ENCODE peak calls at places on chromosomes 12 and 14, in nine cellular contexts. G, L, Q, E, R, V, H, J and B are unnamed samples.

GRCh38 chr12:80422549-80422948 is 21.5 kb upstream of the PTPRQ start:
- DNase-seq in G (no peak), L (no peak), Q (no peak), E (no peak), R (peak), V (no peak), H (no peak), J (no peak), B (no peak)

GRCh38 chr14:26008290-26008689 is 589.5 kb downstream of the NOVA1 start:
- DNase-seq in G (no peak), L (no peak), Q (no peak), E (no peak), R (no peak), V (no peak), H (no peak), J (no peak), B (no peak)

GRCh38 chr12:14982986-14983385 is 10.1 kb downstream of the PDE6H start:
- DNase-seq in G (no peak), L (no peak), Q (no peak), E (no peak), R (no peak), V (no peak), H (no peak), J (no peak), B (no peak)

GRCh38 chr12:84128117-84128991 is 784.2 kb downstream of the SLC6A15 start:
- DNase-seq in G (no peak), L (no peak), Q (no peak), E (no peak), R (no peak), V (no peak), H (no peak), J (no peak), B (no peak)

GRCh38 chr12:104604070-104604994 is 147.6 kb downstream of the CHST11 start:
- DNase-seq in G (peak), L (peak), Q (peak), E (peak), R (peak), V (peak), H (no peak), J (peak), B (peak)

GRCh38 chr14:39666386-39666785 is 234.2 kb upstream of the FBXO33 start:
- DNase-seq in G (no peak), L (no peak), Q (no peak), E (no peak), R (no peak), V (no peak), H (no peak), J (no peak), B (no peak)

GRCh38 chr12:125079943-125080645 is 14.9 kb downstream of the AACS start:
- DNase-seq in G (peak), L (no peak), Q (no peak), E (peak), R (no peak), V (peak), H (no peak), J (no peak), B (no peak)

GRCh38 chr12:25323774-25324086 is 73.0 kb upstream of the KRAS start:
- DNase-seq in G (no peak), L (no peak), Q (no peak), E (no peak), R (no peak), V (no peak), H (no peak), J (no peak), B (peak)

GRCh38 chr12:129193263-129193871 is 340.1 kb downstream of the GLT1D1 start:
- DNase-seq in G (no peak), L (no peak), Q (peak), E (no peak), R (no peak), V (no peak), H (no peak), J (no peak), B (no peak)

GRCh38 chr12:131101703-131102492 is 148.2 kb downstream of the ADGRD1 start:
- DNase-seq in G (no peak), L (no peak), Q (no peak), E (peak), R (no peak), V (peak), H (no peak), J (no peak), B (no peak)

GRCh38 chr12:116735951-116736599 is 1.8 kb downstream of the SPRING1 start:
- DNase-seq in G (no peak), L (no peak), Q (no peak), E (no peak), R (no peak), V (no peak), H (peak), J (no peak), B (no peak)

GRCh38 chr12:104181313-104181712 is 34.3 kb upstream of the TXNRD1 start:
- DNase-seq in G (no peak), L (no peak), Q (no peak), E (no peak), R (peak), V (no peak), H (no peak), J (no peak), B (no peak)

GRCh38 chr12:50275545-50275944 is 7.8 kb downstream of the LIMA1 start:
- DNase-seq in G (no peak), L (no peak), Q (no peak), E (no peak), R (no peak), V (no peak), H (no peak), J (no peak), B (no peak)

GRCh38 chr12:107130830-107131760 is 37.7 kb upstream of the CRY1 start:
- DNase-seq in G (no peak), L (no peak), Q (no peak), E (no peak), R (no peak), V (no peak), H (no peak), J (no peak), B (no peak)

GRCh38 chr12:99282670-99283069 is 364.9 kb upstream of the GARIN6 start:
- DNase-seq in G (no peak), L (no peak), Q (no peak), E (no peak), R (no peak), V (no peak), H (no peak), J (no peak), B (no peak)

GRCh38 chr14:81694419-81694818 is 160.8 kb upstream of the SEL1L start:
- DNase-seq in G (no peak), L (no peak), Q (no peak), E (no peak), R (no peak), V (no peak), H (no peak), J (no peak), B (no peak)

GRCh38 chr14:68549057-68549421 is 243.8 kb downstream of the ZFP36L1 start:
- DNase-seq in G (peak), L (no peak), Q (peak), E (no peak), R (peak), V (no peak), H (no peak), J (no peak), B (no peak)

GRCh38 chr14:104436741-104437701 is 142.5 kb upstream of the C14orf180 start:
- DNase-seq in G (no peak), L (no peak), Q (no peak), E (no peak), R (no peak), V (no peak), H (no peak), J (no peak), B (no peak)

GRCh38 chr12:103652808-103653207 is 65.7 kb downstream of the STAB2 start:
- DNase-seq in G (no peak), L (no peak), Q (no peak), E (no peak), R (no peak), V (no peak), H (no peak), J (no peak), B (no peak)

GRCh38 chr12:43655586-43655985 is 103.0 kb downstream of the PUS7L start:
- DNase-seq in G (no peak), L (no peak), Q (no peak), E (no peak), R (peak), V (no peak), H (no peak), J (no peak), B (no peak)

GRCh38 chr12:25194211-25194610 is 749 bp downstream of the DNAI7 start:
- DNase-seq in G (no peak), L (no peak), Q (peak), E (no peak), R (no peak), V (no peak), H (no peak), J (no peak), B (no peak)

GRCh38 chr14:70189678-70190077 is 927 bp upstream of the SLC8A3 start:
- DNase-seq in G (no peak), L (no peak), Q (no peak), E (no peak), R (no peak), V (no peak), H (no peak), J (no peak), B (no peak)

GRCh38 chr14:104872469-104873341 is 7.6 kb downstream of the CEP170B start:
- DNase-seq in G (no peak), L (peak), Q (no peak), E (no peak), R (peak), V (peak), H (no peak), J (no peak), B (no peak)

GRCh38 chr14:65827520-65827919 is 415.0 kb downstream of the FUT8 start:
- DNase-seq in G (no peak), L (no peak), Q (no peak), E (no peak), R (no peak), V (no peak), H (no peak), J (no peak), B (no peak)

GRCh38 chr14:102927878-102928411 is 5.5 kb downstream of the AMN start:
- DNase-seq in G (no peak), L (no peak), Q (no peak), E (no peak), R (no peak), V (no peak), H (no peak), J (no peak), B (no peak)

GRCh38 chr12:71904629-71905028 is 34.0 kb upstream of the TPH2 start:
- DNase-seq in G (no peak), L (no peak), Q (no peak), E (no peak), R (no peak), V (no peak), H (no peak), J (no peak), B (no peak)
- H3K27ac ChIP-seq in G (no peak), L (no peak), Q (no peak), E (no peak), R (no peak), V (no peak), H (no peak), J (no peak), B (no peak)

DNA sequence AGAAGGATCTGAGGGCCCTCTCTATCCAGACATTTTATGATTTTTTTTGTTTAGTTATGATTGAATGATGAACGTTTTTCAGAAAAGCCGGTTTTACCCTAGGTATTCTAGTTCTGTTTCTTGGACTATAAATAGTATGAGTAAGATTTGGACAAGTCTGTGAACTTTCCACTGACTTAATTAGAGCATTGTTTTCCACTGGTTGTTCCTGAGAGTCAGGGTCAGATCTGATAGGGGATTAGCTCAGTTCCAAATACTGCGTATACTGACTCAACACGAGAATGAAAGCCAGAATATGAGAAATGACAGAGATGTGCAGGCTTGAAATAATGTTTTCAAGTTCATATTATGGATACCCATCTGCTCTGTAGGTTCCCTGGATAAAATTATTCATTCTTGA is 361.6 kb downstream of the AEBP2 start:
- DNase-seq in G (no peak), L (no peak), Q (no peak), E (no peak), R (no peak), V (no peak), H (no peak), J (no peak), B (no peak)
- H3K27ac ChIP-seq in G (no peak), L (peak), Q (no peak), E (peak), R (no peak), V (no peak), H (no peak), J (peak), B (no peak)

DNA sequence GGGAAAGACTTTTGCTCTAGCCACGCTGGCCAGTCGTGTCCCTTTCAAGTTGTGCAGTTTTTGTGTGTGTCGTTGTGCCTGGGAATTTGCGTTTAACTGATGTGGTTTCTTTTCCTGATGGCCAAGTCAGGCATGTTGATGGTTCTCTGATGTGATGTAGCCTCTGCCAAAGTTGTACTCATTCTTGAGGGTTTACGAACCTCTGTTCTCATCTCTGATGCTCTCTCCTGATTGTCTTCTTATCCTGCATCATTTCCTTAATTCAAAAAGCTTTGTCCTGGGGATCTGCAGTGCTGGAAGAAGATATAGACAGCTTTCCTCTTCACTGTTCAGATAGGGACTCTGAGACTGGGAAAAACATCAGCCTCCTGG is 25.4 kb downstream of the CD9 start:
- DNase-seq in G (no peak), L (no peak), Q (no peak), E (no peak), R (no peak), V (no peak), H (no peak), J (no peak), B (no peak)
- H3K27ac ChIP-seq in G (peak), L (peak), Q (no peak), E (peak), R (no peak), V (peak), H (peak), J (peak), B (no peak)

GRCh38 chr12:54377797-54378515 is 6.6 kb downstream of the ZNF385A start:
- DNase-seq in G (no peak), L (no peak), Q (no peak), E (no peak), R (no peak), V (no peak), H (no peak), J (no peak), B (no peak)

GRCh38 chr12:54378791-54379400 is 5.6 kb downstream of the ZNF385A start:
- DNase-seq in G (peak), L (peak), Q (peak), E (peak), R (no peak), V (peak), H (peak), J (no peak), B (no peak)

GRCh38 chr12:54375258-54375579 is 9.3 kb downstream of the ZNF385A start:
- DNase-seq in G (no peak), L (no peak), Q (no peak), E (no peak), R (no peak), V (no peak), H (no peak), J (no peak), B (no peak)

GRCh38 chr12:54374555-54375257 is 9.8 kb downstream of the ZNF385A start:
- DNase-seq in G (no peak), L (no peak), Q (no peak), E (no peak), R (no peak), V (peak), H (no peak), J (no peak), B (no peak)

DNA sequence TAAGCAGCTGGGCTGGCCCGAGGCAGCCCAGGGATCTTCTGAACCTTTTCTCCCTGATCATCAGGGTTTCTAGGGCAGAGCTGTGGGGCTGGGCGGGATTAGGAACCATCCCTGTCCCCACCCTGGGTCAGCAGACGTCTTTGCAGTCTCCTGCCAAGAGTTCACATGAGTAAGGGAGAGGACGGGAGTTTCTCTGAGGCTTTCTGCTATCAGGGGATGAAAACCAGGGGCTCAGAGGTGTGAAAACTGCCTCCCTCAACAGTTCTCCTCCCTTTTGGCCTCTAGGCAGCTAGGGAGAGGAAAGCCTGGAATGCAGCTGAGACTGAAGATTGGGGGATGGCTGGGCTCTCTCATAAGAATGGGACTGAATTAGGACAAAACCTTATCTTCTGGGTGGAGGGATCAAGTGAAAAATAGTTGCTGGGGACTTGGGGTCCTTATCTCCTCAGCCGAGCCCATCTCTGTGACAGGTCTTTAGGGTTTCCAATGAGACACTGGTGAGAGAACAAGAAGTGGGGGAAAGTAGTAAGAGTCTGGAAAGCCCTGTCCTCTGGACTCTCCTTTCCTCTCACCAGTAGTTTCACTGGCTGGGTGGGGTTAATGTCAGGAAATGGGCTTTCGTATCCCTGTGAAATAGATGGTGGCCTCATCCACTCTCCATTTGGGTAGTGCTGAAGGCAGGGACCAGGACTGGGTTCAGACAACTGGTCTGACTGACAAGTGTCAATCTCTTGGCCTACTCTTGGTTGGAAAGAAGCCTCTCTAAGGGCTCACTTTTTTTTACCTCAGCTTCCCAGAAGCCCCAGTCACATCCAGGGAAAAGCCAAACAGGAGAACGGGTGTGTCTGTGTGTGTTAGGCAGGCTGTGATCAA is 7.7 kb downstream of the ZNF385A start:
- DNase-seq in G (no peak), L (peak), Q (no peak), E (no peak), R (no peak), V (no peak), H (no peak), J (no peak), B (no peak)
- H3K27ac ChIP-seq in G (no peak), L (peak), Q (no peak), E (peak), R (no peak), V (peak), H (no peak), J (no peak), B (no peak)